ENCODE peak calls at places on chromosome 1, in seven cellular contexts. E is cardiac fibroblast, Z is GM20000, D is GM12865, K is omental fat pad, G is type B pancreatic cell, A is GM12864. Y is an unnamed sample.

GRCh38 chr1:234148816-234149215 is 224.4 kb upstream of the COA6 start:
- DNase-seq in D (no peak), E (no peak), A (no peak), K (no peak), Z (no peak), G (no peak), Y (no peak)

GRCh38 chr1:204077979-204078696 is 5.2 kb downstream of the SOX13 start:
- DNase-seq in A (no peak), D (no peak), E (no peak), G (no peak), Z (no peak), K (no peak), Y (no peak)

GRCh38 chr1:30955448-30956015 is 47.0 kb upstream of the SDC3 start:
- DNase-seq in E (peak; percentile 54), A (no peak), K (no peak), G (no peak), Z (no peak), D (no peak), Y (no peak)

GRCh38 chr1:194487172-194487571 is 1300.8 kb upstream of the B3GALT2 start:
- DNase-seq in Z (no peak), A (no peak), D (no peak), E (no peak), K (no peak), G (no peak), Y (no peak)

GRCh38 chr1:234488054-234488953 is 9.3 kb upstream of the TARBP1 start:
- DNase-seq in D (peak; percentile 68), Z (peak; percentile 36), K (no peak), A (no peak), E (no peak), G (no peak), Y (no peak)

GRCh38 chr1:244353572-244354091 is 98.1 kb downstream of the ADSS2 start:
- DNase-seq in Z (peak; percentile 51), D (peak; percentile 52), K (peak; percentile 32), A (peak; percentile 61), G (no peak), E (peak; percentile 96), Y (peak; percentile 43)

GRCh38 chr1:11691302-11691914 is at the start of gene DRAXIN:
- DNase-seq in D (no peak), E (no peak), A (no peak), G (no peak), K (no peak), Z (no peak), Y (no peak)

GRCh38 chr1:208135354-208135753 is 108.8 kb downstream of the PLXNA2 start:
- DNase-seq in K (no peak), D (no peak), G (no peak), A (no peak), E (peak; percentile 56), Z (no peak), Y (no peak)

GRCh38 chr1:231363624-231364023 is 25.5 kb downstream of the SPRTN start:
- DNase-seq in K (no peak), Z (no peak), A (no peak), D (no peak), G (no peak), E (no peak), Y (no peak)

GRCh38 chr1:87805661-87806376 is 477.1 kb downstream of the LMO4 start:
- DNase-seq in K (no peak), A (no peak), E (peak; percentile 49), D (no peak), Z (no peak), G (no peak), Y (no peak)

GRCh38 chr1:5596651-5597050 is 395.6 kb downstream of the NPHP4 start:
- DNase-seq in E (no peak), Z (no peak), K (no peak), A (no peak), G (peak; percentile 62), D (no peak), Y (no peak)

GRCh38 chr1:42646056-42646455 is 12.2 kb upstream of the PPIH start:
- DNase-seq in Z (no peak), K (no peak), E (peak; percentile 42), D (no peak), G (no peak), A (no peak), Y (no peak)

GRCh38 chr1:41362749-41363631 is 1.8 kb downstream of the FOXO6 start:
- DNase-seq in A (no peak), E (no peak), G (no peak), K (no peak), Z (no peak), D (no peak), Y (no peak)

GRCh38 chr1:11777653-11778322 is 15.8 kb downstream of the C1orf167 start:
- DNase-seq in D (no peak), A (no peak), K (no peak), G (no peak), Z (no peak), E (no peak), Y (no peak)

GRCh38 chr1:225652726-225653462 is at the start of gene ENAH:
- DNase-seq in K (no peak), Z (peak; percentile 78), D (peak; percentile 34), E (peak; percentile 78), A (no peak), G (peak; percentile 88), Y (peak; percentile 62)

GRCh38 chr1:49060766-49061165 is 284.1 kb upstream of the BEND5 start:
- DNase-seq in E (no peak), K (no peak), Z (no peak), G (no peak), D (no peak), A (no peak), Y (no peak)

GRCh38 chr1:31704261-31705079 is 653 bp upstream of the COL16A1 start:
- DNase-seq in K (no peak), A (no peak), E (peak; percentile 66), Z (no peak), D (peak; percentile 23), G (no peak), Y (no peak)

GRCh38 chr1:39501666-39502065 is 10.2 kb downstream of the BMP8A start:
- DNase-seq in Z (no peak), A (no peak), E (peak; percentile 89), D (no peak), G (no peak), K (no peak), Y (no peak)

GRCh38 chr1:201375169-201375568 is 2.3 kb downstream of the TNNT2 start:
- DNase-seq in Z (no peak), E (no peak), A (no peak), D (no peak), G (no peak), K (no peak), Y (no peak)

GRCh38 chr1:231053493-231054162 is 13.6 kb upstream of the FAM89A start:
- DNase-seq in K (no peak), G (no peak), D (peak; percentile 38), Z (no peak), A (peak; percentile 4), E (peak; percentile 19), Y (no peak)

GRCh38 chr1:30037251-30038118 is 685.9 kb downstream of the MATN1 start:
- DNase-seq in Z (no peak), D (no peak), K (no peak), G (no peak), A (no peak), E (no peak), Y (no peak)

GRCh38 chr1:14662116-14662515 is 63.6 kb downstream of the KAZN start:
- DNase-seq in G (no peak), A (no peak), E (no peak), K (no peak), D (no peak), Z (no peak), Y (no peak)

GRCh38 chr1:158087320-158087927 is 93.3 kb upstream of the CD1D start:
- DNase-seq in Z (peak; percentile 73), D (peak; percentile 69), G (no peak), K (no peak), A (peak; percentile 19), E (peak; percentile 83), Y (peak; percentile 75)

GRCh38 chr1:64269558-64269884 is 66.1 kb downstream of the UBE2U start:
- DNase-seq in G (no peak), K (no peak), E (no peak), D (no peak), Z (no peak), A (no peak), Y (no peak)

GRCh38 chr1:22903113-22903512 is 69.6 kb downstream of the LACTBL1 start:
- DNase-seq in D (no peak), G (no peak), Z (no peak), E (peak; percentile 36), A (no peak), K (no peak), Y (no peak)

DNA sequence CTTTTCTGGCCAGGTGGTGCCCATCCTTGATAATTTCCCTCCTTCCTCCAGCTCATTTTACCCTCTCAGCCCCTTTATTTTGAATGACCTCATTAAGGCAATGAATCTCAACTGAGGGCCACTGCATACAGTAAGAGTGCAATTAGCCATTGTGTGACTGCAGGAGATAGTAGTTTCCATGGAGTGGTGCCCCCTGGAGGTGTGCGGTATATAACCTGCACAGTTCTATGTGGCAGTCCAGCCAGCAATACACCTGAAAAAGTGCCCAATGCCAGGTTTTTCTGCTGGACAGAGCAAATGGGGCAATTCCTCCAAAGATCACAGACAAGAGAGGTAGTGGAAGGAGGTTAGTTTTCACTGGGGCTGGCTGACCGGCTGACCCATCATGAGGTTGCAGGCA is 25.9 kb upstream of the LRRC38 start:
- DNase-seq in D (no peak), A (no peak), G (no peak), Z (no peak), K (no peak), E (no peak), Y (no peak)
- TF ChIP-seq CTCF in D (no peak), A (no peak), G (peak; percentile 39), Z (no peak), K (no peak), E (no peak), Y (no peak)

GRCh38 chr1:46369542-46370213 is 24.4 kb upstream of the FAAH start:
- DNase-seq in K (no peak), G (no peak), E (no peak), Z (no peak), D (no peak), A (no peak), Y (no peak)

GRCh38 chr1:46368781-46369180 is 25.3 kb upstream of the FAAH start:
- DNase-seq in G (no peak), D (no peak), K (no peak), A (no peak), Z (no peak), E (no peak), Y (no peak)

GRCh38 chr1:46364612-46365011 is 24.0 kb downstream of the NSUN4 start:
- DNase-seq in E (peak; percentile 7), Z (no peak), A (no peak), D (no peak), G (no peak), K (no peak), Y (no peak)

GRCh38 chr1:46370214-46370633 is 23.9 kb upstream of the FAAH start:
- DNase-seq in G (no peak), E (peak; percentile 36), Z (peak; percentile 56), D (peak; percentile 9), A (no peak), K (no peak), Y (peak; percentile 44)

GRCh38 chr1:46367072-46367471 is 26.5 kb downstream of the NSUN4 start:
- DNase-seq in G (no peak), E (no peak), A (no peak), Z (no peak), K (no peak), D (no peak), Y (no peak)
- TF ChIP-seq CTCF in G (peak; percentile 25), E (no peak), A (no peak), Z (no peak), K (no peak), D (no peak), Y (no peak)

GRCh38 chr1:24973315-24973714 is 43.2 kb upstream of the RUNX3 start:
- DNase-seq in G (no peak), E (no peak), D (no peak), Z (no peak), K (no peak), A (no peak), Y (no peak)
- TF ChIP-seq CTCF in G (no peak), E (no peak), D (no peak), Z (no peak), K (no peak), A (no peak), Y (no peak)

GRCh38 chr1:222096476-222096772 is 354.5 kb upstream of the DUSP10 start:
- DNase-seq in K (no peak), E (no peak), G (no peak), Z (no peak), A (no peak), D (no peak), Y (no peak)
- TF ChIP-seq CTCF in K (no peak), E (no peak), G (peak; percentile 28), Z (no peak), A (no peak), D (no peak), Y (no peak)